ENCODE peak calls at places on chromosomes 16 and 17, in four cellular contexts. One of them, this sample, is unnamed.

GRCh38 chr17:73203135-73203787 is 10.4 kb downstream of the COG1 start:
- DNase-seq in HCT116: no peak
- DNase-seq in upper lobe of right lung: no peak
- DNase-seq in CD8-positive, alpha-beta T cell: no peak
- DNase-seq in this sample: no peak

GRCh38 chr16:68259007-68259406 is 5.3 kb upstream of the SLC7A6 start:
- DNase-seq in HCT116: no peak
- DNase-seq in upper lobe of right lung: no peak
- DNase-seq in CD8-positive, alpha-beta T cell: no peak
- DNase-seq in this sample: no peak

GRCh38 chr17:76585048-76585648 is 512 bp downstream of the ST6GALNAC2 start:
- DNase-seq in CD8-positive, alpha-beta T cell: no peak
- DNase-seq in HCT116: no peak
- DNase-seq in upper lobe of right lung: peak
- DNase-seq in this sample: no peak

GRCh38 chr16:28210979-28211505 is 723 bp downstream of the XPO6 start:
- DNase-seq in CD8-positive, alpha-beta T cell: peak
- DNase-seq in upper lobe of right lung: peak
- DNase-seq in HCT116: no peak
- DNase-seq in this sample: no peak

GRCh38 chr17:62051053-62051452 is 14.0 kb downstream of the MED13 start:
- DNase-seq in upper lobe of right lung: no peak
- DNase-seq in CD8-positive, alpha-beta T cell: no peak
- DNase-seq in HCT116: no peak
- DNase-seq in this sample: no peak

GRCh38 chr16:77213542-77214108 is 14.4 kb downstream of the SYCE1L start:
- DNase-seq in upper lobe of right lung: no peak
- DNase-seq in CD8-positive, alpha-beta T cell: no peak
- DNase-seq in HCT116: peak
- DNase-seq in this sample: peak

GRCh38 chr16:1825864-1826690 is 548 bp downstream of the HAGH start:
- DNase-seq in CD8-positive, alpha-beta T cell: peak
- DNase-seq in HCT116: no peak
- DNase-seq in upper lobe of right lung: peak
- DNase-seq in this sample: no peak

GRCh38 chr16:17437142-17437720 is 33.5 kb downstream of the XYLT1 start:
- DNase-seq in upper lobe of right lung: no peak
- DNase-seq in HCT116: no peak
- DNase-seq in CD8-positive, alpha-beta T cell: no peak
- DNase-seq in this sample: no peak

GRCh38 chr17:18224428-18225120 is 861 bp upstream of the LLGL1 start:
- DNase-seq in upper lobe of right lung: no peak
- DNase-seq in HCT116: no peak
- DNase-seq in CD8-positive, alpha-beta T cell: no peak
- DNase-seq in this sample: no peak

GRCh38 chr17:49110504-49110903 is 22.1 kb upstream of the B4GALNT2 start:
- DNase-seq in CD8-positive, alpha-beta T cell: no peak
- DNase-seq in HCT116: no peak
- DNase-seq in upper lobe of right lung: no peak
- DNase-seq in this sample: peak

GRCh38 chr17:56761387-56761786 is 72.3 kb downstream of the C17orf67 start:
- DNase-seq in CD8-positive, alpha-beta T cell: no peak
- DNase-seq in upper lobe of right lung: no peak
- DNase-seq in HCT116: no peak
- DNase-seq in this sample: no peak

GRCh38 chr17:7020894-7021664 is 1.8 kb upstream of the BCL6B start:
- DNase-seq in upper lobe of right lung: no peak
- DNase-seq in HCT116: no peak
- DNase-seq in CD8-positive, alpha-beta T cell: no peak
- DNase-seq in this sample: no peak

GRCh38 chr17:79054200-79054599 is 20.4 kb upstream of the ENGASE start:
- DNase-seq in CD8-positive, alpha-beta T cell: no peak
- DNase-seq in upper lobe of right lung: no peak
- DNase-seq in HCT116: peak
- DNase-seq in this sample: no peak

GRCh38 chr17:82386256-82386831 is 14.8 kb downstream of the UTS2R start:
- DNase-seq in HCT116: no peak
- DNase-seq in upper lobe of right lung: no peak
- DNase-seq in CD8-positive, alpha-beta T cell: no peak
- DNase-seq in this sample: no peak

GRCh38 chr17:75102385-75102821 is 7.4 kb upstream of the ARMC7 start:
- DNase-seq in upper lobe of right lung: no peak
- DNase-seq in CD8-positive, alpha-beta T cell: no peak
- DNase-seq in HCT116: no peak
- DNase-seq in this sample: no peak

GRCh38 chr17:74369221-74369620 is 1.9 kb downstream of the GPR142 start:
- DNase-seq in upper lobe of right lung: peak
- DNase-seq in CD8-positive, alpha-beta T cell: peak
- DNase-seq in HCT116: no peak
- DNase-seq in this sample: no peak

GRCh38 chr17:72270530-72270929 is 149.7 kb downstream of the SOX9 start:
- DNase-seq in CD8-positive, alpha-beta T cell: no peak
- DNase-seq in upper lobe of right lung: no peak
- DNase-seq in HCT116: no peak
- DNase-seq in this sample: peak

DNA sequence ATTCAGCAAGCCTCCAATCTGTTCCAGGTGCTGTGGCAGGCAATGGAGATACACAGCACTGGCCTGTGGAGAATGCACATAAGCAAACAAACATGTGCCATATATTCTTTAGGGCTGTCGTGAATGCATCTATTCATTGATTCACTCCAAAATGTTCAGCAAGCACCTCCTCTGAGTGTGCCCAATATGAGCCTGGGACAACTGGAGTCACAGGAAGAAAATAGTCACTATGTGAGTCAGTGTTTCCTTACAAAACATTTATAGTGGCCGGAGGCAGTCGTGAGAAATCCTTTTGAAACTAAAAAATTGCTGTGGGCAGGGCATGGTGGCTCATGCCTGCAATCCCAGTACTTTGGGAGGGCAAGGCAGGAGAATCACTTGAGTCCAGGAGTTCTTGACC is 310.1 kb downstream of the CA10 start:
- DNase-seq in HCT116: no peak
- DNase-seq in CD8-positive, alpha-beta T cell: no peak
- DNase-seq in upper lobe of right lung: no peak
- DNase-seq in this sample: peak
- H3K27ac ChIP-seq in HCT116: no peak
- H3K27ac ChIP-seq in CD8-positive, alpha-beta T cell: no peak
- H3K27ac ChIP-seq in upper lobe of right lung: no peak
- H3K27ac ChIP-seq in this sample: no peak

GRCh38 chr17:67974186-67974585 is 22.1 kb downstream of the C17orf58 start:
- DNase-seq in CD8-positive, alpha-beta T cell: no peak
- DNase-seq in upper lobe of right lung: no peak
- DNase-seq in HCT116: no peak
- DNase-seq in this sample: no peak
- H3K27ac ChIP-seq in CD8-positive, alpha-beta T cell: no peak
- H3K27ac ChIP-seq in upper lobe of right lung: no peak
- H3K27ac ChIP-seq in HCT116: no peak
- H3K27ac ChIP-seq in this sample: no peak

GRCh38 chr17:47966079-47966519 is 4.8 kb upstream of the CDK5RAP3 start:
- DNase-seq in upper lobe of right lung: no peak
- DNase-seq in HCT116: no peak
- DNase-seq in CD8-positive, alpha-beta T cell: no peak
- DNase-seq in this sample: no peak

GRCh38 chr17:47969975-47970724 is 763 bp upstream of the CDK5RAP3 start:
- DNase-seq in HCT116: no peak
- DNase-seq in upper lobe of right lung: no peak
- DNase-seq in CD8-positive, alpha-beta T cell: no peak
- DNase-seq in this sample: no peak

GRCh38 chr17:47968836-47969235 is 2.1 kb upstream of the CDK5RAP3 start:
- DNase-seq in CD8-positive, alpha-beta T cell: no peak
- DNase-seq in HCT116: no peak
- DNase-seq in upper lobe of right lung: no peak
- DNase-seq in this sample: no peak

GRCh38 chr17:47970725-47971511 is at the start of gene CDK5RAP3:
- DNase-seq in CD8-positive, alpha-beta T cell: peak
- DNase-seq in upper lobe of right lung: peak
- DNase-seq in HCT116: peak
- DNase-seq in this sample: peak

DNA sequence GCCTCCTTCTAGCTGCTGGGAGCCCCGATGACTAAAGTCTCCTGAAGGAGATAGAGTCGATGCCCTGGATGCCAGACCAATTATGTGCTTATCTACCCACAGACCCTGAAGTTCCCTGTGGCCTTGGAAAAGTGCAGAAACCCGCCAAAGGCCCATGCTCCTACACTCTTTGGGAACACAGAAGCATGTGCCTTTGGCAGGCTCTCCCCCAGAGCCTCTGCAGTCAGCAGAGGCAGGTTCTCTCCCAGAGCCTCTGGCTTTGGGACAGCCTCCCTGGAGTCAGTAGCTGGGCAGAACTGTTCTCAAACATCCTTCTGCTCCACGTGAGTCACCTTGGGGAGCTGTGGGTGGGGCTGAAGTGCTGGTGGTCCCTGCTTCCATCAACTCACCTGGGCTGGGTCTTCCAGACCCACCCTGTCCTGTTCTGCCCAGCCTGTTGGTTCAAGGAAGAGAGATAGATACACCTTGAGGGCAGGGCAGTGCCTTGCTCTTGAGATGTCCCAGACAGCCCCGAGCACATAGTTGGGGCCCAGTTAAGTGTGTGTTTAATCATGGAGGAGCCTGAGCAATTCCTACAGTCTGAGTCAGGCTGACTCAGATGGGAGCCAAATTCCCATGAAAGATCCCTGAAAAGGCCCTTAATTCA is 3.2 kb upstream of the CDK5RAP3 start:
- DNase-seq in HCT116: peak
- DNase-seq in CD8-positive, alpha-beta T cell: no peak
- DNase-seq in upper lobe of right lung: no peak
- DNase-seq in this sample: peak
- H3K27ac ChIP-seq in HCT116: peak
- H3K27ac ChIP-seq in CD8-positive, alpha-beta T cell: no peak
- H3K27ac ChIP-seq in upper lobe of right lung: no peak
- H3K27ac ChIP-seq in this sample: peak

DNA sequence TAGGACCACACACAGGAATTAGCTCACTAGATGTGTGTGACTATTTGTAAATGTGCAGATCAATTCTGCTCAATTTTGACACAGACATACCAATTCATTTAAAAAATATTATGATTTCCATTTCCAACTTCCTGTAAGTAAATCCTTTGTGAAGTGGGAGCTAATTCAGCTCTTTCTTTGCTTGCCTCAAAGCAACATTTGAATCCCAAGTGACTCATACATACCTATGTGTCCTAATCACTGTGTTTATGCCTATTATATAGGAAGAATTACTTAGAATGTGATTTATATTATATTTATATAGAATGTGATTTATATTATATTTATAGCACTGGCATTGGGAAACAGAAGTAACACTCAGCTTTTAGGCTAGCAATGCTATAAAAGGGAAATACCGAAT is 195.9 kb upstream of the C17orf78 start:
- DNase-seq in upper lobe of right lung: no peak
- DNase-seq in CD8-positive, alpha-beta T cell: no peak
- DNase-seq in HCT116: peak
- DNase-seq in this sample: peak
- H3K27ac ChIP-seq in upper lobe of right lung: no peak
- H3K27ac ChIP-seq in CD8-positive, alpha-beta T cell: no peak
- H3K27ac ChIP-seq in HCT116: no peak
- H3K27ac ChIP-seq in this sample: peak

GRCh38 chr16:85916141-85916890 is 17.4 kb downstream of the IRF8 start:
- DNase-seq in upper lobe of right lung: peak
- DNase-seq in HCT116: no peak
- DNase-seq in CD8-positive, alpha-beta T cell: no peak
- DNase-seq in this sample: no peak
- H3K27ac ChIP-seq in upper lobe of right lung: peak
- H3K27ac ChIP-seq in HCT116: no peak
- H3K27ac ChIP-seq in CD8-positive, alpha-beta T cell: no peak
- H3K27ac ChIP-seq in this sample: no peak

GRCh38 chr16:3071655-3072054 is 6.2 kb downstream of the IL32 start:
- DNase-seq in CD8-positive, alpha-beta T cell: no peak
- DNase-seq in upper lobe of right lung: no peak
- DNase-seq in HCT116: no peak
- DNase-seq in this sample: no peak
- H3K27ac ChIP-seq in CD8-positive, alpha-beta T cell: no peak
- H3K27ac ChIP-seq in upper lobe of right lung: no peak
- H3K27ac ChIP-seq in HCT116: no peak
- H3K27ac ChIP-seq in this sample: no peak

This sample was measured in epithelial cell of prostate.